ENCODE peak calls at places on chromosomes 4 and X, in nine cellular contexts. B, X, E, Z, U, I, T, W and L are unnamed samples.
A peak's percentile ranks its signal among the peaks of the same experiment; 100 is the strongest.

GRCh38 chrX:24494544-24495113 is 29.5 kb downstream of the PDK3 start:
- DNase-seq in U (no peak), B (no peak), I (no peak), X (peak; percentile 37), T (no peak), W (peak; percentile 30), E (no peak), Z (no peak), L (no peak)

GRCh38 chr4:175891863-175892262 is 79.8 kb upstream of the GPM6A start:
- DNase-seq in U (peak; percentile 8), W (no peak), I (no peak), B (no peak), Z (no peak), T (no peak), X (no peak), E (no peak), L (no peak)

GRCh38 chr4:1177274-1178141 is 5.1 kb upstream of the SPON2 start:
- DNase-seq in X (no peak), W (no peak), B (no peak), Z (no peak), T (no peak), I (no peak), E (no peak), U (no peak), L (no peak)

GRCh38 chrX:76148753-76149152 is 24.1 kb upstream of the PBDC1 start:
- DNase-seq in I (no peak), U (no peak), T (no peak), Z (no peak), X (peak; percentile 8), W (no peak), B (no peak), E (peak; percentile 20), L (no peak)

GRCh38 chr4:121736735-121737351 is 28.1 kb downstream of the SMIM43 start:
- DNase-seq in I (peak; percentile 39), Z (no peak), T (no peak), E (peak; percentile 15), X (peak; percentile 58), W (no peak), U (no peak), B (no peak), L (no peak)

GRCh38 chr4:113141901-113142346 is 92.5 kb downstream of the ANK2 start:
- DNase-seq in B (no peak), W (no peak), T (no peak), E (no peak), X (peak; percentile 27), I (no peak), U (peak; percentile 43), Z (no peak), L (no peak)

GRCh38 chr4:55183926-55184599 is 58.7 kb upstream of the KDR start:
- DNase-seq in Z (no peak), X (peak; percentile 71), B (no peak), W (peak; percentile 81), I (no peak), E (no peak), T (no peak), U (peak; percentile 69), L (no peak)

GRCh38 chr4:78591404-78591803 is 39.8 kb downstream of the ANXA3 start:
- DNase-seq in I (no peak), Z (no peak), E (no peak), X (no peak), T (no peak), U (no peak), W (no peak), B (no peak), L (no peak)

GRCh38 chr4:41280010-41280409 is 23.3 kb downstream of the UCHL1 start:
- DNase-seq in I (no peak), T (no peak), X (no peak), U (no peak), E (no peak), Z (no peak), B (no peak), W (no peak), L (no peak)

GRCh38 chrX:134907302-134907701 is 83.5 kb upstream of the SMIM10 start:
- DNase-seq in T (no peak), I (no peak), X (no peak), Z (no peak), E (no peak), U (no peak), B (no peak), W (no peak), L (no peak)

GRCh38 chrX:134911348-134911747 is 79.4 kb upstream of the SMIM10 start:
- DNase-seq in Z (no peak), W (no peak), I (no peak), T (no peak), X (no peak), B (no peak), U (no peak), E (no peak), L (no peak)

GRCh38 chrX:134909258-134909657 is 81.5 kb upstream of the SMIM10 start:
- DNase-seq in W (no peak), U (no peak), E (no peak), T (no peak), I (no peak), B (no peak), Z (no peak), X (no peak), L (no peak)

GRCh38 chrX:134908235-134908834 is 82.5 kb upstream of the SMIM10 start:
- DNase-seq in I (no peak), Z (no peak), E (no peak), W (no peak), B (no peak), U (no peak), X (no peak), T (no peak), L (no peak)
- TF ChIP-seq CTCF in I (no peak), Z (no peak), E (no peak), W (peak; percentile 32), B (no peak), U (no peak), X (no peak), T (no peak), L (no peak)

DNA sequence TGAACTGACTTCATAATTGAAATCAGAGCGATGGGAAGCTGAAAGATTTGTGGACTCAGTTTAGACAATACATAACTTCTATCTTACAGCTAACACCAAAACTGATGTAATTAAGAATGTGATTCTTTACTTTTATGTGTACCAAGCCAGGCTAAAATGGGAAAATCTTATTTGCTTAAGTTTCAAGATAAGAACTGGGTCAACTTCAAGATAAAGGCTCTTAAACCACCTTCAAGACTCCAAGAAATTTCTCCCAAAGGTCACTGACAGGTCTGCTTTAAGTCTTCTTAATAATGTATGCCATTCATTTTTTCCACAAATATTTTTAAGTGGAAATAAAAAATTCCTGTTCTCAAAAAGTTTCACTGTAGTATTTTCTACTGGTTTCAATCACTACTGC is 55.5 kb downstream of the DDX60 start:
- DNase-seq in X (no peak), B (no peak), Z (no peak), E (no peak), W (no peak), T (no peak), I (no peak), U (no peak), L (no peak)
- TF ChIP-seq CTCF in X (no peak), B (no peak), Z (no peak), E (no peak), W (no peak), T (no peak), I (no peak), U (no peak), L (no peak)

DNA sequence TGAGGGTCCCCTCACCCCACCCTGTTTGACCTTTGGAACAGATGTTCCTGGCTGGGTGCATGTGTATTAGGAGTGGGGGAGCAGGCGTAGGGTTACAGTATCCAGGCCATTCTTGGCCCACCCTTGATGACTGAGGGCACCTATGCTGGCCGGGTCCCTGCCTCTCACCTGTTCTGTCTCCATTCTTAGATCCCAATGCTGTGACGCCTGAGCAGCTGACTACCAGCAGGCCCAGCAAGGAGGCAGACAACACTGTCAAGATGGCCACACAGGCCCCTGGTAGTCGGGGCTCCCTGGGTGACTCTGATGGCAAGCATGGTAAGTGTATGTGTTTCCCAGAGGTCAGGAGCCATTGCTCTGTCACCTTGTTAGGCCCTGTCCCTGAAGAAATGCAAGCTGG is 10.9 kb downstream of the EFNB1 start:
- DNase-seq in X (no peak), Z (no peak), B (no peak), W (no peak), U (no peak), E (no peak), T (no peak), I (no peak), L (no peak)
- TF ChIP-seq CTCF in X (no peak), Z (no peak), B (no peak), W (no peak), U (no peak), E (no peak), T (no peak), I (no peak), L (no peak)

GRCh38 chr4:3365326-3365725 is 72.5 kb downstream of the RGS12 start:
- DNase-seq in I (no peak), U (no peak), X (no peak), W (no peak), E (no peak), B (no peak), T (no peak), Z (no peak), L (no peak)
- TF ChIP-seq CTCF in I (no peak), U (no peak), X (no peak), W (no peak), E (no peak), B (no peak), T (no peak), Z (no peak), L (no peak)

DNA sequence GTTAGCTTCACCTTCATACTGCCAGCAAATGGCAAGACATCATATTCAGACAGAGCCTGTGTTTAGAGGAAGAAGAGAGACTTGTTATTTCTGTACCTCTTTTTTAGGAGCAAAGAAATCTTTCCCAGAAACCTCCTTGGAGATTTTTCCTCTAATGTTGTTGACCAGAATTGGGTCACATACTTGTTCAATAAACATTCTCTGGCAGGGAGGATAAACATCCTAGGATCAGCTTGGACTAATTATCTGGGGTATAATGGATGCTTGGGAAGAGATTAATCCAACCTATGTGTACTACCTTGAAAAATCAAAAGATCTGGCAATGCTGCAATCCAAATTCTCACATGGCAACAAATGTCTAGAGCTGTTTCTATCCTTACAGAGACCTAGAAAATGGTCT is 8.4 kb upstream of the PRSS12 start:
- DNase-seq in E (no peak), I (no peak), X (no peak), T (no peak), U (no peak), B (no peak), Z (no peak), W (no peak), L (no peak)
- TF ChIP-seq CTCF in E (no peak), I (no peak), X (no peak), T (no peak), U (no peak), B (no peak), Z (no peak), W (no peak), L (no peak)

DNA sequence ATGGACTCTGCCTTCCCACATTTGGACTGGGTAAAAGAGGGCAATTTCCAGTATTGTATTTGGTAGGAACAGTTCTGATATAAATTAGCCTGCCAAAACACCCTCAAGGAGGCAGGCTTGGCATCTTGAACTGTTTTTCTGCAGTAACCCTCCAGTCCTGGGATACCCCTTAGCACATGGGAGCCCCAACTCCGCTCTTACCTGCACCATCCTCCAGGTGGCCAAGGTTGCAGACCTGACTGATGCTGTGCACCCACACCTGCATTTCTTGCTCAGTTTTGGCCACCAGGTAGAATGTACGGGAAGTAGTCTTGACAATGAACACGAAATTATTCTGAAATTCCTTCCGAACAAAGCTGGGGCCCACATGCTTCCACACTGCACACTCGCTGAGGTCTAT is 35.1 kb downstream of the GAB3 start:
- DNase-seq in I (no peak), X (peak; percentile 16), T (no peak), U (no peak), Z (no peak), B (no peak), W (no peak), E (no peak), L (no peak)
- TF ChIP-seq CTCF in I (no peak), X (no peak), T (no peak), U (no peak), Z (no peak), B (no peak), W (no peak), E (no peak), L (no peak)